ENCODE peak calls at places on chromosomes 2 and 18, in five cellular contexts. One of them, this sample, is unnamed. For H3K4me1, the result is how much of the 10 kb centered on the place peaks cover.

GRCh38 chr18:70662588-70662987 is 373.7 kb downstream of the SOCS6 start:
- DNase-seq in colonic mucosa: no peak
- DNase-seq in CD4-positive, CD25-positive, alpha-beta regulatory T cell: no peak
- DNase-seq in H1: no peak
- DNase-seq in fibroblast of lung: no peak
- DNase-seq in this sample: no peak

GRCh38 chr18:2104620-2105462 is 466.5 kb downstream of the METTL4 start:
- DNase-seq in colonic mucosa: peak
- DNase-seq in fibroblast of lung: peak
- DNase-seq in CD4-positive, CD25-positive, alpha-beta regulatory T cell: peak
- DNase-seq in H1: no peak
- DNase-seq in this sample: peak

GRCh38 chr2:24492283-24493272 is 1.5 kb downstream of the NCOA1 start:
- DNase-seq in H1: no peak
- DNase-seq in CD4-positive, CD25-positive, alpha-beta regulatory T cell: no peak
- DNase-seq in fibroblast of lung: peak
- DNase-seq in colonic mucosa: peak
- DNase-seq in this sample: no peak

GRCh38 chr2:168277276-168277675 is 29.9 kb upstream of the STK39 start:
- DNase-seq in CD4-positive, CD25-positive, alpha-beta regulatory T cell: no peak
- DNase-seq in fibroblast of lung: no peak
- DNase-seq in H1: no peak
- DNase-seq in colonic mucosa: no peak
- DNase-seq in this sample: no peak

GRCh38 chr2:90069290-90069894 is 1377.9 kb downstream of the RPIA start:
- DNase-seq in colonic mucosa: peak
- DNase-seq in CD4-positive, CD25-positive, alpha-beta regulatory T cell: no peak
- DNase-seq in fibroblast of lung: no peak
- DNase-seq in H1: peak
- DNase-seq in this sample: peak

GRCh38 chr2:94923196-94923595 is 52.0 kb downstream of the TEKT4 start:
- DNase-seq in colonic mucosa: no peak
- DNase-seq in CD4-positive, CD25-positive, alpha-beta regulatory T cell: no peak
- DNase-seq in fibroblast of lung: peak
- DNase-seq in H1: no peak
- DNase-seq in this sample: no peak

GRCh38 chr2:72515696-72516095 is 310.1 kb downstream of the EXOC6B start:
- DNase-seq in colonic mucosa: no peak
- DNase-seq in fibroblast of lung: peak
- DNase-seq in H1: no peak
- DNase-seq in CD4-positive, CD25-positive, alpha-beta regulatory T cell: no peak
- DNase-seq in this sample: no peak

GRCh38 chr2:67806816-67807215 is 256.0 kb downstream of the C1D start:
- DNase-seq in CD4-positive, CD25-positive, alpha-beta regulatory T cell: no peak
- DNase-seq in fibroblast of lung: no peak
- DNase-seq in colonic mucosa: no peak
- DNase-seq in H1: no peak
- DNase-seq in this sample: no peak

GRCh38 chr18:76491801-76492668 is 3.0 kb downstream of the ZNF516 start:
- DNase-seq in H1: no peak
- DNase-seq in colonic mucosa: peak
- DNase-seq in CD4-positive, CD25-positive, alpha-beta regulatory T cell: peak
- DNase-seq in fibroblast of lung: peak
- DNase-seq in this sample: peak

GRCh38 chr2:166727105-166727504 is 161.2 kb upstream of the XIRP2 start:
- DNase-seq in fibroblast of lung: no peak
- DNase-seq in CD4-positive, CD25-positive, alpha-beta regulatory T cell: no peak
- DNase-seq in colonic mucosa: no peak
- DNase-seq in H1: no peak
- DNase-seq in this sample: no peak

GRCh38 chr2:142954488-142954887 is 77.0 kb downstream of the KYNU start:
- DNase-seq in fibroblast of lung: peak
- DNase-seq in colonic mucosa: no peak
- DNase-seq in H1: no peak
- DNase-seq in CD4-positive, CD25-positive, alpha-beta regulatory T cell: no peak
- DNase-seq in this sample: no peak

GRCh38 chr2:216698895-216699294 is 3.5 kb upstream of the IGFBP5 start:
- DNase-seq in colonic mucosa: no peak
- DNase-seq in H1: no peak
- DNase-seq in CD4-positive, CD25-positive, alpha-beta regulatory T cell: no peak
- DNase-seq in fibroblast of lung: peak
- DNase-seq in this sample: peak

GRCh38 chr18:22094375-22094767 is 75.0 kb upstream of the GATA6 start:
- DNase-seq in colonic mucosa: no peak
- DNase-seq in H1: no peak
- DNase-seq in CD4-positive, CD25-positive, alpha-beta regulatory T cell: no peak
- DNase-seq in fibroblast of lung: no peak
- DNase-seq in this sample: no peak

GRCh38 chr2:75238670-75239330 is 39.5 kb upstream of the TACR1 start:
- DNase-seq in CD4-positive, CD25-positive, alpha-beta regulatory T cell: no peak
- DNase-seq in H1: no peak
- DNase-seq in colonic mucosa: no peak
- DNase-seq in fibroblast of lung: peak
- DNase-seq in this sample: no peak

GRCh38 chr2:104790100-104790811 is 63.7 kb upstream of the POU3F3 start:
- DNase-seq in colonic mucosa: no peak
- DNase-seq in H1: no peak
- DNase-seq in CD4-positive, CD25-positive, alpha-beta regulatory T cell: no peak
- DNase-seq in fibroblast of lung: no peak
- DNase-seq in this sample: no peak

GRCh38 chr2:62498739-62499138 is 7.3 kb downstream of the TMEM17 start:
- DNase-seq in fibroblast of lung: no peak
- DNase-seq in H1: no peak
- DNase-seq in colonic mucosa: no peak
- DNase-seq in CD4-positive, CD25-positive, alpha-beta regulatory T cell: no peak
- DNase-seq in this sample: no peak

GRCh38 chr2:241617431-241618154 is 19.4 kb downstream of the THAP4 start:
- DNase-seq in colonic mucosa: no peak
- DNase-seq in H1: no peak
- DNase-seq in CD4-positive, CD25-positive, alpha-beta regulatory T cell: peak
- DNase-seq in fibroblast of lung: no peak
- DNase-seq in this sample: peak

GRCh38 chr18:7676253-7676873 is 109.2 kb downstream of the PTPRM start:
- DNase-seq in colonic mucosa: no peak
- DNase-seq in fibroblast of lung: no peak
- DNase-seq in H1: no peak
- DNase-seq in CD4-positive, CD25-positive, alpha-beta regulatory T cell: no peak
- DNase-seq in this sample: no peak

GRCh38 chr2:33777791-33778190 is 178.7 kb upstream of the FAM98A start:
- DNase-seq in colonic mucosa: no peak
- DNase-seq in CD4-positive, CD25-positive, alpha-beta regulatory T cell: no peak
- DNase-seq in H1: no peak
- DNase-seq in fibroblast of lung: peak
- DNase-seq in this sample: no peak

GRCh38 chr18:9055626-9056025 is 46.9 kb upstream of the NDUFV2 start:
- DNase-seq in H1: no peak
- DNase-seq in fibroblast of lung: no peak
- DNase-seq in CD4-positive, CD25-positive, alpha-beta regulatory T cell: no peak
- DNase-seq in colonic mucosa: no peak
- DNase-seq in this sample: no peak

GRCh38 chr2:17573085-17573805 is 32.7 kb downstream of the VSNL1 start:
- DNase-seq in H1: no peak
- DNase-seq in fibroblast of lung: peak
- DNase-seq in colonic mucosa: no peak
- DNase-seq in CD4-positive, CD25-positive, alpha-beta regulatory T cell: no peak
- DNase-seq in this sample: no peak

GRCh38 chr18:11983592-11983991 is 2.3 kb downstream of the IMPA2 start:
- DNase-seq in fibroblast of lung: no peak
- DNase-seq in H1: no peak
- DNase-seq in CD4-positive, CD25-positive, alpha-beta regulatory T cell: no peak
- DNase-seq in colonic mucosa: no peak
- DNase-seq in this sample: no peak

GRCh38 chr2:118588826-118589225 is 258.6 kb downstream of the EN1 start:
- DNase-seq in fibroblast of lung: no peak
- DNase-seq in H1: no peak
- DNase-seq in CD4-positive, CD25-positive, alpha-beta regulatory T cell: no peak
- DNase-seq in colonic mucosa: no peak
- DNase-seq in this sample: no peak

GRCh38 chr18:68445131-68445530 is 269.8 kb downstream of the TMX3 start:
- DNase-seq in CD4-positive, CD25-positive, alpha-beta regulatory T cell: no peak
- DNase-seq in H1: no peak
- DNase-seq in colonic mucosa: no peak
- DNase-seq in fibroblast of lung: no peak
- DNase-seq in this sample: no peak

GRCh38 chr2:95265182-95265581 is 9.1 kb upstream of the PROM2 start:
- DNase-seq in colonic mucosa: no peak
- DNase-seq in fibroblast of lung: no peak
- DNase-seq in H1: no peak
- DNase-seq in CD4-positive, CD25-positive, alpha-beta regulatory T cell: no peak
- DNase-seq in this sample: no peak

GRCh38 chr18:22467760-22468553 is 50.2 kb upstream of the CTAGE1 start:
- DNase-seq in H1: no peak
- DNase-seq in colonic mucosa: no peak
- DNase-seq in CD4-positive, CD25-positive, alpha-beta regulatory T cell: no peak
- DNase-seq in fibroblast of lung: peak
- DNase-seq in this sample: no peak

GRCh38 chr2:182077451-182078142 is 91.9 kb downstream of the PPP1R1C start:
- DNase-seq in colonic mucosa: peak
- DNase-seq in CD4-positive, CD25-positive, alpha-beta regulatory T cell: peak
- DNase-seq in H1: no peak
- DNase-seq in fibroblast of lung: peak
- DNase-seq in this sample: peak

GRCh38 chr2:62871506-62871905 is 166.0 kb downstream of the EHBP1 start:
- DNase-seq in H1: no peak
- DNase-seq in colonic mucosa: no peak
- DNase-seq in fibroblast of lung: peak
- DNase-seq in CD4-positive, CD25-positive, alpha-beta regulatory T cell: no peak
- DNase-seq in this sample: no peak

GRCh38 chr2:9138507-9139085 is 68.0 kb upstream of the ASAP2 start:
- DNase-seq in CD4-positive, CD25-positive, alpha-beta regulatory T cell: no peak
- DNase-seq in fibroblast of lung: peak
- DNase-seq in colonic mucosa: peak
- DNase-seq in H1: no peak
- DNase-seq in this sample: no peak

GRCh38 chr2:44005831-44006230 is 10.0 kb upstream of the LRPPRC start:
- DNase-seq in CD4-positive, CD25-positive, alpha-beta regulatory T cell: no peak
- DNase-seq in H1: no peak
- DNase-seq in fibroblast of lung: peak
- DNase-seq in colonic mucosa: no peak
- DNase-seq in this sample: no peak

GRCh38 chr2:39731546-39731945 is 47.5 kb downstream of the THUMPD2 start:
- DNase-seq in colonic mucosa: no peak
- DNase-seq in H1: no peak
- DNase-seq in CD4-positive, CD25-positive, alpha-beta regulatory T cell: no peak
- DNase-seq in fibroblast of lung: peak
- DNase-seq in this sample: no peak

GRCh38 chr2:56195563-56195962 is 11.8 kb downstream of the CCDC85A start:
- DNase-seq in CD4-positive, CD25-positive, alpha-beta regulatory T cell: no peak
- DNase-seq in H1: no peak
- DNase-seq in fibroblast of lung: peak
- DNase-seq in colonic mucosa: no peak
- DNase-seq in this sample: no peak

GRCh38 chr2:121898483-121898882 is 143.0 kb downstream of the TSN start:
- DNase-seq in colonic mucosa: no peak
- DNase-seq in H1: no peak
- DNase-seq in CD4-positive, CD25-positive, alpha-beta regulatory T cell: no peak
- DNase-seq in fibroblast of lung: peak
- DNase-seq in this sample: no peak

GRCh38 chr2:167331636-167332232 is 443.5 kb downstream of the XIRP2 start:
- DNase-seq in H1: peak
- DNase-seq in fibroblast of lung: no peak
- DNase-seq in CD4-positive, CD25-positive, alpha-beta regulatory T cell: no peak
- DNase-seq in colonic mucosa: peak
- DNase-seq in this sample: peak

GRCh38 chr18:43870626-43871025 is 593.3 kb upstream of the SYT4 start:
- DNase-seq in CD4-positive, CD25-positive, alpha-beta regulatory T cell: no peak
- DNase-seq in H1: no peak
- DNase-seq in fibroblast of lung: no peak
- DNase-seq in colonic mucosa: no peak
- DNase-seq in this sample: no peak

GRCh38 chr2:144441711-144442141 is 78.2 kb downstream of the ZEB2 start:
- DNase-seq in H1: no peak
- DNase-seq in fibroblast of lung: no peak
- DNase-seq in colonic mucosa: no peak
- DNase-seq in CD4-positive, CD25-positive, alpha-beta regulatory T cell: no peak
- DNase-seq in this sample: no peak
- H3K4me1 ChIP-seq in H1: under half
- H3K4me1 ChIP-seq in fibroblast of lung: under half
- H3K4me1 ChIP-seq in colonic mucosa: under half
- H3K4me1 ChIP-seq in CD4-positive, CD25-positive, alpha-beta regulatory T cell: under half
- H3K4me1 ChIP-seq in this sample: under half

DNA sequence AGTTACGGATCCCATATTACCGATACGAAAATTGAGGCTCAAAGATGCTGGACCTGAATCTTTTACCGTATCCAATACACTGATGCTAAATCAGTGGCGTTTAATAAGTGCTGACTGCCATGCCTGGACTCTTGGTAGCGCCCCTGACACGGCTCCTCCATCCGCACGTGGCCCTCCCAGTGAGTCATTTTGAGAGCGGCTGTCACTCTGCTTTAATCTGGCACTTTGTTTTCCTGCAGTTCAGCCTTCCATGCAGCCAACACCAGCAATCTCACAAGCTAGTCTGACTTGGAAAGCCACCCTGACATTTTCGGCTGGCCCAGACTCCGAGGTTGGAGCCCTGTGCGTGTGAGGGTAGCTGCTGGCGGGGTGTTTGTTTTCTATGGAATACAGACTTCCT is 155.1 kb upstream of the LMAN1 start:
- DNase-seq in colonic mucosa: peak
- DNase-seq in H1: no peak
- DNase-seq in fibroblast of lung: peak
- DNase-seq in CD4-positive, CD25-positive, alpha-beta regulatory T cell: no peak
- DNase-seq in this sample: no peak
- H3K27ac ChIP-seq in colonic mucosa: no peak
- H3K27ac ChIP-seq in H1: no peak
- H3K27ac ChIP-seq in fibroblast of lung: peak
- H3K27ac ChIP-seq in CD4-positive, CD25-positive, alpha-beta regulatory T cell: no peak
- H3K27ac ChIP-seq in this sample: no peak

GRCh38 chr2:31363956-31364750 is 50.4 kb downstream of the XDH start:
- DNase-seq in CD4-positive, CD25-positive, alpha-beta regulatory T cell: no peak
- DNase-seq in colonic mucosa: no peak
- DNase-seq in fibroblast of lung: no peak
- DNase-seq in H1: no peak
- DNase-seq in this sample: no peak
- H3K4me3 ChIP-seq in CD4-positive, CD25-positive, alpha-beta regulatory T cell: no peak
- H3K4me3 ChIP-seq in colonic mucosa: no peak
- H3K4me3 ChIP-seq in fibroblast of lung: no peak
- H3K4me3 ChIP-seq in H1: no peak
- H3K4me3 ChIP-seq in this sample: no peak

GRCh38 chr2:54614815-54615214 is 108.6 kb upstream of the EML6 start:
- DNase-seq in fibroblast of lung: no peak
- DNase-seq in H1: no peak
- DNase-seq in colonic mucosa: no peak
- DNase-seq in CD4-positive, CD25-positive, alpha-beta regulatory T cell: no peak
- DNase-seq in this sample: no peak

GRCh38 chr2:54615832-54616534 is 107.5 kb upstream of the EML6 start:
- DNase-seq in CD4-positive, CD25-positive, alpha-beta regulatory T cell: no peak
- DNase-seq in H1: no peak
- DNase-seq in colonic mucosa: no peak
- DNase-seq in fibroblast of lung: no peak
- DNase-seq in this sample: no peak

GRCh38 chr2:54613361-54613760 is 110.1 kb upstream of the EML6 start:
- DNase-seq in fibroblast of lung: peak
- DNase-seq in H1: no peak
- DNase-seq in CD4-positive, CD25-positive, alpha-beta regulatory T cell: no peak
- DNase-seq in colonic mucosa: no peak
- DNase-seq in this sample: no peak

GRCh38 chr2:54611830-54612545 is 111.5 kb upstream of the EML6 start:
- DNase-seq in CD4-positive, CD25-positive, alpha-beta regulatory T cell: no peak
- DNase-seq in fibroblast of lung: no peak
- DNase-seq in H1: no peak
- DNase-seq in colonic mucosa: no peak
- DNase-seq in this sample: no peak

GRCh38 chr2:54613794-54614257 is 109.6 kb upstream of the EML6 start:
- DNase-seq in H1: no peak
- DNase-seq in colonic mucosa: no peak
- DNase-seq in CD4-positive, CD25-positive, alpha-beta regulatory T cell: no peak
- DNase-seq in fibroblast of lung: peak
- DNase-seq in this sample: no peak
- H3K4me1 ChIP-seq in H1: under half
- H3K4me1 ChIP-seq in colonic mucosa: under half
- H3K4me1 ChIP-seq in CD4-positive, CD25-positive, alpha-beta regulatory T cell: under half
- H3K4me1 ChIP-seq in fibroblast of lung: under half
- H3K4me1 ChIP-seq in this sample: under half